ENCODE peak calls at places on chromosomes 6 and 20, in six cellular contexts. E is astrocyte, Z is psoas muscle, T is foreskin keratinocyte, Q is RWPE1, U is adrenal gland. N is an unnamed sample.

GRCh38 chr6:86153529-86153928 is 510.8 kb upstream of the SYNCRIP start:
- DNase-seq in E (no peak), Z (no peak), T (no peak), Q (no peak), U (no peak), N (no peak)

GRCh38 chr6:26344658-26345057 is 20.3 kb upstream of the BTN3A2 start:
- DNase-seq in E (no peak), Z (no peak), T (no peak), Q (no peak), U (no peak), N (no peak)

GRCh38 chr6:33738153-33738552 is 8.6 kb downstream of the IP6K3 start:
- DNase-seq in E (no peak), Z (peak; percentile 70), T (no peak), Q (no peak), U (no peak), N (no peak)

GRCh38 chr6:66128238-66128637 is 421.2 kb upstream of the EYS start:
- DNase-seq in E (no peak), Z (no peak), T (no peak), Q (no peak), U (no peak), N (no peak)

GRCh38 chr6:106181664-106182418 is 95.7 kb downstream of the PRDM1 start:
- DNase-seq in E (peak; percentile 87), Z (no peak), T (peak; percentile 90), Q (peak; percentile 38), U (no peak), N (no peak)

GRCh38 chr20:33559994-33560393 is 70.1 kb downstream of the CBFA2T2 start:
- DNase-seq in E (no peak), Z (no peak), T (no peak), Q (no peak), U (no peak), N (no peak)

GRCh38 chr20:33693274-33693673 is 7.1 kb upstream of the E2F1 start:
- DNase-seq in E (no peak), Z (no peak), T (no peak), Q (no peak), U (no peak), N (no peak)

GRCh38 chr6:80504882-80505281 is 398.4 kb downstream of the BCKDHB start:
- DNase-seq in E (no peak), Z (no peak), T (no peak), Q (no peak), U (no peak), N (no peak)

GRCh38 chr6:71478834-71479541 is 190.4 kb downstream of the OGFRL1 start:
- DNase-seq in E (peak; percentile 98), Z (no peak), T (peak; percentile 92), Q (peak; percentile 60), U (no peak), N (peak; percentile 37)

GRCh38 chr6:11235062-11235461 is 2.6 kb upstream of the NEDD9 start:
- DNase-seq in E (no peak), Z (no peak), T (no peak), Q (no peak), U (no peak), N (no peak)

GRCh38 chr6:36677059-36677749 is 1.3 kb upstream of the CDKN1A start:
- DNase-seq in E (peak; percentile 34), Z (no peak), T (peak; percentile 68), Q (no peak), U (no peak), N (no peak)

GRCh38 chr6:139820191-139820590 is 445.7 kb upstream of the CITED2 start:
- DNase-seq in E (peak; percentile 83), Z (no peak), T (peak; percentile 54), Q (peak; percentile 35), U (peak; percentile 9), N (no peak)

GRCh38 chr20:40897177-40897700 is 131.4 kb upstream of the TOP1 start:
- DNase-seq in E (no peak), Z (no peak), T (no peak), Q (no peak), U (no peak), N (no peak)

GRCh38 chr6:160733045-160733646 is 31.1 kb downstream of the PLG start:
- DNase-seq in E (peak; percentile 7), Z (no peak), T (peak; percentile 44), Q (peak; percentile 56), U (peak; percentile 57), N (no peak)

GRCh38 chr6:154653853-154654252 is 79.4 kb upstream of the SCAF8 start:
- DNase-seq in E (peak; percentile 78), Z (no peak), T (peak; percentile 96), Q (peak; percentile 52), U (peak; percentile 15), N (peak; percentile 81)

GRCh38 chr6:166420351-166420750 is 37.6 kb upstream of the MPC1 start:
- DNase-seq in E (peak; percentile 9), Z (peak; percentile 7), T (no peak), Q (no peak), U (no peak), N (no peak)

GRCh38 chr6:125746731-125747588 is 2.5 kb upstream of the HEY2 start:
- DNase-seq in E (peak; percentile 17), Z (peak; percentile 78), T (peak; percentile 52), Q (no peak), U (peak; percentile 82), N (no peak)

GRCh38 chr20:10061641-10062040 is 26.9 kb downstream of the ANKEF1 start:
- DNase-seq in E (no peak), Z (no peak), T (no peak), Q (no peak), U (no peak), N (no peak)

GRCh38 chr6:3509326-3509725 is 52.5 kb upstream of the SLC22A23 start:
- DNase-seq in E (no peak), Z (no peak), T (peak; percentile 65), Q (peak; percentile 31), U (no peak), N (no peak)

GRCh38 chr6:56891754-56892153 is 63.2 kb upstream of the BEND6 start:
- DNase-seq in E (no peak), Z (no peak), T (no peak), Q (no peak), U (no peak), N (no peak)

GRCh38 chr6:107977283-107977682 is 19.3 kb upstream of the SEC63 start:
- DNase-seq in E (peak; percentile 17), Z (no peak), T (no peak), Q (peak; percentile 28), U (peak; percentile 7), N (no peak)

DNA sequence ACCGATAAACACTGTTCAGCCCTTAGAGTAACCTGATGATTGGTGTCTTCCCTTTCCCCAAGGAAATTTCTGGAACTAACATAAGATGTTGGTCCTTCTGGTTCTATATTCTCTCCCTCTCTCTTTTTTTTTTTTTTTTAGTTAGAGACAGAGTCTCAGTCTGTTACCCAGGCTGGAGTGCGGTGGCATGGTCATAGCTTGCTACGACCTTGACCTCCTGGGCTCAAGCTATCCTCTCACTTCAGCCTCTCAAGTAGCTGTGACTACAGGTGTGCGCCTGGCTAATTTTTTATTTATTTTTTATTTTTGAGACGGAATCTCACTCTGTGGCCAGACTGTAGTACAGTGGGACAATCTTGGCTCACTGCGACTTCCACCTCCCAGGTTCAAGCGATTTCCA is 12.9 kb downstream of the PANK2 start:
- DNase-seq in E (no peak), Z (no peak), T (no peak), Q (no peak), U (no peak), N (no peak)
- H3K27ac ChIP-seq in E (no peak overlapping the region), Z (no peak overlapping the region), T (no peak overlapping the region), Q (peak overlapping the region; percentile 33), U (peak overlapping the region; percentile 32), N (peak overlapping the region; percentile 76)

GRCh38 chr6:129007819-129008218 is 124.9 kb downstream of the LAMA2 start:
- DNase-seq in E (no peak), Z (no peak), T (no peak), Q (no peak), U (no peak), N (no peak)

GRCh38 chr6:129009856-129010255 is 126.9 kb downstream of the LAMA2 start:
- DNase-seq in E (no peak), Z (no peak), T (no peak), Q (no peak), U (no peak), N (no peak)

DNA sequence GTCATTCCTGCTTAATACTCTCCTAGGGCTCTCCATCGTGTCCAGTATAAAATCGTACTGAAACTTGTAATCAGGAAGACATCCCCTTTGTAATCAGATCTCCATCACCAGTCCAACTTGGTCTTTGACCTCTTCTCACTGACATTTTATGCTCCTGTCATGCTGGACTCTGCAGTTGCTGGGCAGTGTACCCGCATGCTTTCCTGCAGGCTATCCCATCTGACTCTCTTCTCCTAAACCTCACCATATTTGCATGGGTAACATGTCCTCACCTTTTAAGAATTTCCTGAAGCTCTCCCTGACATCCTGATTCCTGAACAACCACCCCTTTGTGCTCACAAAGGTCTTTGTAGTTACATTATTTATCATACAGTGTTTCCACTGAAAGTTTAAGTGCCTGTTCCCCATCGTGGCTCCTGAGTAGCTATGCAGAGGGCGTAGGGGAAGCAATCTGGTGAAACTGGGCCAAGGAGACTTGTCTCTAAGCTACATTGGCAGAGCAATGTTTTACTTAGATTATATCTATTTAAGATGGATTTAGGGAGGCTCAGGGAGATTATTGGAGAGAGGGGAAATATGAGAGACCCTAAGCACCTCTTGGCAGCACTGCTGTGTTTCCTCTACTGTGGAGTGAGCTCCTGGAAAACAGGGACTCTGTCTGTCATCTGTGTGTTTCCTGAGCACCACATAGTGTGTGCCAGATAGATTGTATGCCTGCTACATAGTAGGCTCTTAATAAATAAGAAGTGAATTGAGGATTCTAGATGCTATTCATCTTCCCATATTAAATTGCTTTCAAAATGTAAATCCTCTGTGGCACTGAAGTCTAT is 124.0 kb downstream of the LAMA2 start:
- DNase-seq in E (no peak), Z (no peak), T (peak; percentile 9), Q (no peak), U (no peak), N (no peak)
- H3K27ac ChIP-seq in E (no peak overlapping the region), Z (no peak overlapping the region), T (no peak overlapping the region), Q (no peak overlapping the region), U (no peak overlapping the region), N (no peak overlapping the region)

DNA sequence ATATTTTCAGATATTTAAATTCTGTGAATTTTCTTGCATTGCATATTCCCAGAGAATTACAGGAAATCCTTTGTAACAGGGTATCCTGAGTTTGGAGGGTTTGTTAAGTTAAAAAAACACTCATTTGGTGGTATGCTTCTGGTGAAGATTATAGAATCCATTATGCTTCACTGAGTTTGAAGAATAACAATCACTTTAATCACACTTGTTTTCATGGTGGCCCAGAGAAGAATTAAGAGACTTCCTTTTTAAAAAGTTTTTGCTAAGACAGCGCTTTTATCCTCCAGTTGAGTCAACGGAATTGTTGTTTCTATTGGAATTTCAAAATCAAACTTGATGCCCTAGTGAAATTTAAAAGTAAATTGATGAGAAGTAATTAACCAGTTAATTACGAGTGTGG is 17.4 kb downstream of the PLEKHG1 start:
- DNase-seq in E (no peak), Z (no peak), T (no peak), Q (no peak), U (no peak), N (no peak)
- H3K27ac ChIP-seq in E (no peak overlapping the region), Z (no peak overlapping the region), T (no peak overlapping the region), Q (no peak overlapping the region), U (no peak overlapping the region), N (no peak overlapping the region)

GRCh38 chr6:47479156-47479541 is 1.6 kb downstream of the CD2AP start:
- DNase-seq in E (no peak), Z (no peak), T (no peak), Q (no peak), U (no peak), N (no peak)

GRCh38 chr6:47483853-47484546 is 6.4 kb downstream of the CD2AP start:
- DNase-seq in E (peak; percentile 84), Z (no peak), T (peak; percentile 53), Q (no peak), U (no peak), N (peak; percentile 56)

GRCh38 chr6:47479874-47480273 is 2.3 kb downstream of the CD2AP start:
- DNase-seq in E (no peak), Z (no peak), T (no peak), Q (no peak), U (no peak), N (no peak)

GRCh38 chr6:47483516-47483852 is 5.9 kb downstream of the CD2AP start:
- DNase-seq in E (no peak), Z (no peak), T (peak; percentile 24), Q (no peak), U (no peak), N (no peak)

GRCh38 chr6:47481806-47482205 is 4.2 kb downstream of the CD2AP start:
- DNase-seq in E (no peak), Z (no peak), T (peak; percentile 78), Q (no peak), U (no peak), N (no peak)
- H3K27ac ChIP-seq in E (no peak overlapping the region), Z (no peak overlapping the region), T (no peak overlapping the region), Q (no peak overlapping the region), U (no peak overlapping the region), N (peak overlapping the region; percentile 66)

N was measured in epithelial cell of prostate.